ENCODE peak calls at places on chromosomes 13 and 19, in seven cellular contexts. K, I, M, V, A, L and H are unnamed samples.

GRCh38 chr19:1062387-1063029 is 4.5 kb upstream of the ARHGAP45 start:
- DNase-seq in I (no peak), A (no peak), V (no peak), M (peak), L (no peak), K (no peak), H (no peak)

GRCh38 chr19:11887618-11888531 is at the start of gene ZNF69:
- DNase-seq in V (peak), A (no peak), M (peak), L (peak), I (peak), K (peak), H (peak)

GRCh38 chr13:64154514-64154913 is 2738.9 kb upstream of the PCDH20 start:
- DNase-seq in V (no peak), A (no peak), M (no peak), L (no peak), I (no peak), K (no peak), H (no peak)

GRCh38 chr13:38255600-38255999 is 94.1 kb upstream of the UFM1 start:
- DNase-seq in L (no peak), V (no peak), M (no peak), K (no peak), I (no peak), A (no peak), H (no peak)

GRCh38 chr19:58021541-58022282 is 12.1 kb upstream of the ZSCAN1 start:
- DNase-seq in K (peak), A (no peak), L (no peak), I (peak), V (peak), M (no peak), H (peak)

GRCh38 chr13:72379581-72379980 is 347.8 kb downstream of the MZT1 start:
- DNase-seq in M (no peak), L (no peak), I (no peak), A (no peak), K (no peak), V (no peak), H (no peak)

GRCh38 chr13:43883636-43884035 is 3.9 kb downstream of the LACC1 start:
- DNase-seq in L (no peak), V (no peak), I (no peak), K (no peak), M (no peak), A (no peak), H (no peak)

GRCh38 chr19:18501832-18502231 is 20.0 kb downstream of the ELL start:
- DNase-seq in A (no peak), V (no peak), M (peak), K (no peak), L (no peak), I (peak), H (no peak)

GRCh38 chr19:38739440-38740251 is 4.6 kb downstream of the CAPN12 start:
- DNase-seq in L (no peak), K (no peak), A (no peak), M (peak), V (no peak), I (no peak), H (no peak)

GRCh38 chr19:6531163-6531955 is 533 bp downstream of the TNFSF9 start:
- DNase-seq in K (peak), A (no peak), L (no peak), V (no peak), I (no peak), M (no peak), H (no peak)

GRCh38 chr13:99281811-99282263 is 23.7 kb upstream of the GPR18 start:
- DNase-seq in M (peak), I (peak), L (no peak), V (no peak), K (peak), A (no peak), H (peak)

GRCh38 chr19:52963229-52963760 is 614 bp upstream of the ZNF816 start:
- DNase-seq in V (peak), A (no peak), L (no peak), K (peak), I (no peak), M (no peak), H (no peak)

GRCh38 chr13:51728275-51728673 is 75.7 kb downstream of the DHRS12 start:
- DNase-seq in V (no peak), I (no peak), A (no peak), K (no peak), L (no peak), M (no peak), H (no peak)

GRCh38 chr19:46356670-46357055 is 9.8 kb downstream of the PPP5C start:
- DNase-seq in K (no peak), A (no peak), L (no peak), V (no peak), I (no peak), M (no peak), H (no peak)

GRCh38 chr13:74891610-74892009 is 590.4 kb downstream of the TBC1D4 start:
- DNase-seq in M (no peak), V (no peak), A (peak), I (no peak), K (no peak), L (no peak), H (no peak)

GRCh38 chr13:108742681-108743080 is 113.3 kb downstream of the MYO16 start:
- DNase-seq in L (no peak), I (no peak), K (no peak), A (no peak), M (no peak), V (no peak), H (no peak)

GRCh38 chr19:45140533-45140932 is 20.2 kb downstream of the NKPD1 start:
- DNase-seq in V (no peak), K (peak), L (no peak), I (no peak), M (no peak), A (no peak), H (no peak)

GRCh38 chr19:55210120-55210493 is 806 bp upstream of the PTPRH start:
- DNase-seq in A (peak), I (no peak), M (no peak), K (no peak), L (no peak), V (no peak), H (no peak)

GRCh38 chr13:110127986-110128511 is 178.9 kb downstream of the COL4A1 start:
- DNase-seq in I (no peak), K (no peak), M (no peak), V (no peak), A (no peak), L (no peak), H (peak)

GRCh38 chr19:8641908-8642547 is 11.6 kb downstream of the NFILZ start:
- DNase-seq in M (no peak), L (no peak), A (no peak), V (no peak), I (no peak), K (peak), H (no peak)

GRCh38 chr13:93614776-93615175 is 388.2 kb downstream of the GPC6 start:
- DNase-seq in M (no peak), K (no peak), I (no peak), L (no peak), A (no peak), V (no peak), H (no peak)

GRCh38 chr19:16896913-16897571 is 8.2 kb downstream of the F2RL3 start:
- DNase-seq in I (peak), A (peak), V (peak), K (peak), M (peak), L (peak), H (peak)

GRCh38 chr19:40241809-40242384 is 15.4 kb upstream of the CCNP start:
- DNase-seq in I (peak), M (peak), L (no peak), A (no peak), K (no peak), V (no peak), H (peak)

GRCh38 chr13:101474419-101474957 is 22.0 kb downstream of the ITGBL1 start:
- DNase-seq in A (peak), I (peak), L (no peak), M (no peak), K (no peak), V (peak), H (no peak)

GRCh38 chr19:49064768-49065611 is at the start of gene NTF4:
- DNase-seq in M (peak), A (no peak), I (no peak), K (no peak), L (no peak), V (peak), H (no peak)

GRCh38 chr19:29172302-29172701 is 40.6 kb downstream of the UQCRFS1 start:
- DNase-seq in M (no peak), L (no peak), K (no peak), V (no peak), A (no peak), I (no peak), H (no peak)

GRCh38 chr19:35000647-35001501 is 751 bp downstream of the GRAMD1A start:
- DNase-seq in A (no peak), I (no peak), V (peak), M (peak), L (no peak), K (peak), H (no peak)

GRCh38 chr19:17686592-17687042 is 1.5 kb downstream of the UNC13A start:
- DNase-seq in L (no peak), I (no peak), A (no peak), M (no peak), K (peak), V (peak), H (no peak)

GRCh38 chr13:112732679-112733078 is 42.8 kb downstream of the ATP11A start:
- DNase-seq in L (no peak), M (no peak), V (no peak), A (no peak), K (no peak), I (no peak), H (no peak)

GRCh38 chr13:100106005-100106404 is 17.1 kb downstream of the PCCA start:
- DNase-seq in V (no peak), A (no peak), M (no peak), L (no peak), I (no peak), K (no peak), H (no peak)

GRCh38 chr19:21101511-21102242 is 19.7 kb downstream of the ZNF714 start:
- DNase-seq in I (no peak), K (no peak), V (no peak), M (no peak), A (no peak), L (no peak), H (no peak)

GRCh38 chr19:1851581-1852293 is 3.5 kb upstream of the REXO1 start:
- DNase-seq in M (no peak), V (peak), A (no peak), L (no peak), I (no peak), K (peak), H (no peak)

GRCh38 chr13:96075953-96076543 is 13.9 kb upstream of the HS6ST3 start:
- DNase-seq in L (no peak), K (no peak), V (no peak), A (no peak), M (no peak), I (no peak), H (no peak)

GRCh38 chr19:8511573-8512101 is 2.3 kb downstream of the ZNF414 start:
- DNase-seq in V (no peak), A (no peak), M (no peak), L (no peak), K (no peak), I (no peak), H (no peak)

GRCh38 chr19:2532252-2533071 is 56.5 kb downstream of the GADD45B start:
- DNase-seq in M (no peak), A (no peak), V (no peak), I (no peak), K (no peak), L (no peak), H (no peak)

GRCh38 chr19:3821156-3821555 is 35.0 kb upstream of the MATK start:
- DNase-seq in I (no peak), A (no peak), M (no peak), L (no peak), K (no peak), V (no peak), H (no peak)

GRCh38 chr19:33758541-33759013 is 38.1 kb upstream of the KCTD15 start:
- DNase-seq in K (no peak), I (no peak), V (peak), M (peak), L (no peak), A (no peak), H (no peak)

GRCh38 chr13:102651392-102651791 is 43.5 kb downstream of the METTL21C start:
- DNase-seq in K (no peak), M (no peak), A (no peak), L (no peak), V (no peak), I (no peak), H (no peak)

GRCh38 chr13:67139551-67139950 is 90.6 kb downstream of the PCDH9 start:
- DNase-seq in L (no peak), I (no peak), M (no peak), V (no peak), A (no peak), K (no peak), H (no peak)

GRCh38 chr13:74306496-74306895 is 172.3 kb upstream of the KLF12 start:
- DNase-seq in I (no peak), K (no peak), V (no peak), M (no peak), A (no peak), L (no peak), H (no peak)

GRCh38 chr19:13784731-13785452 is 10.4 kb upstream of the ZSWIM4 start:
- DNase-seq in I (peak), V (peak), A (no peak), L (peak), M (peak), K (no peak), H (peak)
- TF ChIP-seq CTCF in I (peak), V (peak), A (peak), L (no peak), M (peak), K (peak), H (peak)

GRCh38 chr19:19514881-19515763 is at the start of gene TSSK6:
- DNase-seq in A (no peak), M (no peak), I (no peak), L (no peak), K (no peak), V (no peak), H (no peak)
- TF ChIP-seq CTCF in A (peak), M (no peak), I (no peak), L (no peak), K (no peak), V (no peak), H (no peak)

GRCh38 chr19:13953021-13953531 is 767 bp downstream of the DCAF15 start:
- DNase-seq in K (no peak), A (no peak), M (no peak), L (no peak), I (no peak), V (no peak), H (no peak)
- TF ChIP-seq CTCF in K (no peak), A (no peak), M (no peak), L (no peak), I (no peak), V (no peak), H (no peak)

GRCh38 chr19:5154129-5154798 is 185.4 kb downstream of the KDM4B start:
- DNase-seq in A (no peak), L (no peak), V (peak), M (no peak), K (peak), I (no peak), H (no peak)
- TF ChIP-seq CTCF in A (peak), L (no peak), V (peak), M (peak), K (peak), I (no peak), H (no peak)